ENCODE peak calls at places on chromosomes 7 and 10, in five cellular contexts. A is A549; G is CD8-positive, alpha-beta T cell; W is progenitor cell of endocrine pancreas; O is GM12864. D is an unnamed sample.

GRCh38 chr7:79713281-79713680 is 259.8 kb upstream of the MAGI2 start:
- DNase-seq in A (no peak), G (no peak), W (no peak), O (no peak), D (no peak)

GRCh38 chr7:16067695-16068094 is 353.6 kb downstream of the CRPPA start:
- DNase-seq in A (no peak), G (no peak), W (no peak), O (no peak), D (no peak)

GRCh38 chr10:6300106-6300783 is 97.5 kb downstream of the PFKFB3 start:
- DNase-seq in A (peak), G (no peak), W (no peak), O (peak), D (no peak)

GRCh38 chr10:86227501-86228258 is 138.9 kb downstream of the GRID1 start:
- DNase-seq in A (no peak), G (no peak), W (no peak), O (no peak), D (no peak)

GRCh38 chr10:17669185-17669872 is 25.4 kb downstream of the STAM start:
- DNase-seq in A (no peak), G (no peak), W (no peak), O (no peak), D (no peak)

GRCh38 chr7:104123786-104124185 is 84.0 kb downstream of the ORC5 start:
- DNase-seq in A (no peak), G (no peak), W (no peak), O (no peak), D (no peak)

GRCh38 chr10:89228136-89228535 is 21.0 kb upstream of the CH25H start:
- DNase-seq in A (no peak), G (no peak), W (no peak), O (no peak), D (no peak)

GRCh38 chr10:70078329-70078728 is 25.7 kb downstream of the MACROH2A2 start:
- DNase-seq in A (no peak), G (no peak), W (no peak), O (no peak), D (no peak)

GRCh38 chr7:1829111-1829510 is 159.0 kb downstream of the ELFN1 start:
- DNase-seq in A (no peak), G (no peak), W (no peak), O (no peak), D (no peak)

GRCh38 chr7:99139031-99139430 is 4.9 kb downstream of the SMURF1 start:
- DNase-seq in A (no peak), G (no peak), W (no peak), O (no peak), D (no peak)

GRCh38 chr10:14244147-14244546 is 86.6 kb downstream of the FRMD4A start:
- DNase-seq in A (peak), G (no peak), W (no peak), O (no peak), D (no peak)
- TF ChIP-seq CTCF in A (no peak), G (no peak), W (peak), O (no peak), D (no peak)

DNA sequence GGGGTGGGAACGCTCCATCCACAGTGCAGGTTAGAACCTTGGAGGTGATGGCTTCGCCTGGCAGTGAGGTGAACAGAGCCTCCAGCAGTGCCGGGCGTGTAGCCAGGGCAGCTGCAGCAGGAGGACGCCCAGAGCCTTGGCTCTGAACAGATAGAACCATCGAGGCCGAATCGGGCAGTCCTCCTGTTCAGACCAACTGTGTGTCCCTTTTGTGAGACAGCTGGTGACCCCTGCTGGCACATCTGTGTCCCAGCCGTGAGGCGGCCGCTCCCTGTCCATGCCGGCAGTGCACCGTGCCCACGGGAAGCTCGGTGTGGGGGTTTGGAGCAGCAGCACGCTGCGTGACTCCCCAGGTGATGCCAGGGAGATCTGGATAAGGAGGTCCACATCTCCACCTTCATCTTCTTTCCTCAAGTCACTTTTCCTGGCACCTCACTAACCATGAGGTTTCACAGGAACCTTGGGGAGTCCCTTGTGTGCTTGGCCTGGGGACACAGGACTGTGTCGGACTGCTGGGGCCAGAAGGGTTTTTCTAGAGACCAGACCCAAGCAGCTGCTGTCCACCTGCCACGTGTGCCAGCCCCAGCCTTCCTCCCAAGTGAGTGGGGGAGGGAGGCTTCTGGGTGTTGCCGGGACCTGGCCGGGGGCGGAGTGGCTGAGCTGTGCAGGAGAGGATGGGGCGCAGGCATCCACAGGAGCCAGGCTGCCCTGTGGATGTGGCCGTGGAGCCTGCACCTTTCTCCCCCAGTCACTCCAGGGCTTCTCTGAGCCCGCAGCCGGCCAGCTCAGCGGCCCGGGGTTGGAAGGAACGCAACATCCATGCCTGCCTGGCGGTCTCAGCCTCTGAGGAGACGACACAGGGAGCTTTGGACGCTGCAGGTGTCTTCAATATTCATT is 69.4 kb downstream of the DNAJB6 start:
- DNase-seq in A (no peak), G (no peak), W (no peak), O (no peak), D (no peak)
- TF ChIP-seq CTCF in A (peak), G (no peak), W (peak), O (no peak), D (no peak)

GRCh38 chr7:18320971-18321567 is 174.5 kb upstream of the HDAC9 start:
- DNase-seq in A (peak), G (no peak), W (no peak), O (peak), D (no peak)
- TF ChIP-seq CTCF in A (peak), G (peak), W (peak), O (peak), D (peak)

GRCh38 chr7:30787476-30787875 is 16.3 kb downstream of the MINDY4 start:
- DNase-seq in A (no peak), G (no peak), W (no peak), O (no peak), D (no peak)

GRCh38 chr7:30790391-30790790 is 19.2 kb downstream of the MINDY4 start:
- DNase-seq in A (no peak), G (no peak), W (no peak), O (no peak), D (no peak)

GRCh38 chr7:30789334-30789711 is 18.1 kb downstream of the MINDY4 start:
- DNase-seq in A (no peak), G (no peak), W (no peak), O (no peak), D (no peak)

GRCh38 chr7:30788640-30789333 is 17.6 kb downstream of the MINDY4 start:
- DNase-seq in A (no peak), G (no peak), W (no peak), O (no peak), D (no peak)

GRCh38 chr7:30791126-30791525 is 19.9 kb downstream of the MINDY4 start:
- DNase-seq in A (no peak), G (no peak), W (no peak), O (no peak), D (no peak)
- TF ChIP-seq CTCF in A (no peak), G (no peak), W (no peak), O (no peak), D (no peak)

GRCh38 chr7:53904355-53904754 is 637.8 kb upstream of the VSTM2A start:
- DNase-seq in A (no peak), G (no peak), W (no peak), O (no peak), D (no peak)

GRCh38 chr7:53900856-53901528 is 641.2 kb upstream of the VSTM2A start:
- DNase-seq in A (no peak), G (no peak), W (no peak), O (no peak), D (no peak)
- TF ChIP-seq CTCF in A (no peak), G (no peak), W (peak), O (no peak), D (no peak)

GRCh38 chr10:122060250-122060649 is 71.3 kb downstream of the TACC2 start:
- DNase-seq in A (no peak), G (no peak), W (no peak), O (no peak), D (no peak)
- TF ChIP-seq CTCF in A (no peak), G (no peak), W (no peak), O (no peak), D (no peak)

GRCh38 chr10:12195603-12196506 is at the start of the genes CDC123 and NUDT5:
- DNase-seq in A (peak), G (peak), W (peak), O (peak), D (peak)
- TF ChIP-seq CTCF in A (no peak), G (no peak), W (peak), O (peak), D (no peak)

GRCh38 chr10:33332183-33333031 is 2.1 kb downstream of the NRP1 start:
- DNase-seq in A (peak), G (no peak), W (no peak), O (no peak), D (no peak)

GRCh38 chr10:33329178-33329577 is 5.3 kb downstream of the NRP1 start:
- DNase-seq in A (no peak), G (no peak), W (no peak), O (no peak), D (no peak)

GRCh38 chr10:33328253-33328652 is 6.2 kb downstream of the NRP1 start:
- DNase-seq in A (no peak), G (no peak), W (no peak), O (no peak), D (no peak)

GRCh38 chr10:33331020-33331557 is 3.4 kb downstream of the NRP1 start:
- DNase-seq in A (no peak), G (no peak), W (no peak), O (no peak), D (no peak)

DNA sequence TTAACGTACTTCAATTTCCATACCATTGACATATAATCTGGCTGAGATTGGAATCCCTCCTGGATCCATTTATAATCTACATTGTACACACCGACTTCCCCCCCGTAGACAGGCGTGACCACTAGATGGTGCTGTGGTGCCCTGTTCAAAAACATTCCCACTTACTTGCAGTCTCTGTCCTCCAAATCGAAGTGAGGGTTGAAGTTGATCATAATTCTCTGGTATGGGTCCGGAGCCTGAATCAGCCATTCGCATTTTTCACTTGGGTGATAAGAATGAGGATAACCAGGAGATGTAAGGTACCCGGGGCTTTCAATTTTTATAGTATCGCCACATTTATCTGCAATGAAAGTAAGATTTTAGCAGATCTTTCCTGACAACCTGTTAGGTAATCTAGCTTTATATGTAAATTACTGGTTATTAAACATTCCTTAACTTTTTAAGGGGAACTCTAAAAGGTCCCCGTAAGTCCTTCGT is 3.9 kb downstream of the NRP1 start:
- DNase-seq in A (peak), G (peak), W (peak), O (peak), D (no peak)
- TF ChIP-seq CTCF in A (peak), G (peak), W (peak), O (peak), D (peak)

GRCh38 chr7:123748734-123749536 is at the start of gene WASL:
- DNase-seq in A (peak), G (peak), W (peak), O (peak), D (peak)
- TF ChIP-seq CTCF in A (no peak), G (no peak), W (no peak), O (peak), D (no peak)